ENCODE peak calls at places on chromosomes 2 and 18, in eight cellular contexts. H, Y, B, C, L, F, W and D are unnamed samples.

GRCh38 chr2:219658447-219658846 is 31.0 kb downstream of the SLC4A3 start:
- DNase-seq in H (no peak), Y (no peak), B (no peak), C (no peak), L (no peak), F (no peak), W (no peak), D (no peak)

GRCh38 chr18:23231340-23232021 is 96.2 kb downstream of the CABLES1 start:
- DNase-seq in H (peak; percentile 82), Y (no peak), B (peak; percentile 98), C (no peak), L (no peak), F (no peak), W (peak; percentile 73), D (peak; percentile 65)

GRCh38 chr18:38972571-38972970 is 1407.0 kb upstream of the CELF4 start:
- DNase-seq in H (no peak), Y (no peak), B (no peak), C (no peak), L (no peak), F (no peak), W (no peak), D (no peak)

GRCh38 chr18:13585379-13586153 is 140.8 kb downstream of the FAM210A start:
- DNase-seq in H (peak; percentile 58), Y (no peak), B (no peak), C (no peak), L (no peak), F (no peak), W (no peak), D (no peak)

GRCh38 chr2:43102366-43103092 is 123.9 kb downstream of the ZFP36L2 start:
- DNase-seq in H (no peak), Y (peak; percentile 15), B (no peak), C (no peak), L (no peak), F (no peak), W (no peak), D (no peak)

GRCh38 chr2:145752091-145752806 is 1232.3 kb upstream of the ZEB2 start:
- DNase-seq in H (peak; percentile 31), Y (no peak), B (peak; percentile 89), C (peak; percentile 93), L (no peak), F (peak; percentile 3), W (peak; percentile 60), D (peak; percentile 45)

GRCh38 chr2:96679843-96680242 is 37.3 kb downstream of the FER1L5 start:
- DNase-seq in H (no peak), Y (no peak), B (no peak), C (no peak), L (no peak), F (no peak), W (no peak), D (no peak)

GRCh38 chr2:226215902-226216503 is 583.6 kb downstream of the IRS1 start:
- DNase-seq in H (peak; percentile 22), Y (peak; percentile 52), B (peak; percentile 79), C (peak; percentile 63), L (peak; percentile 41), F (peak; percentile 75), W (peak; percentile 60), D (peak; percentile 19)

GRCh38 chr2:127637725-127638252 is 8.2 kb upstream of the GPR17 start:
- DNase-seq in H (no peak), Y (no peak), B (peak; percentile 80), C (no peak), L (no peak), F (no peak), W (peak; percentile 41), D (peak; percentile 66)

GRCh38 chr2:241776336-241777166 is at the start of gene GAL3ST2:
- DNase-seq in H (peak; percentile 17), Y (peak; percentile 41), B (no peak), C (no peak), L (peak; percentile 82), F (no peak), W (no peak), D (no peak)

GRCh38 chr2:220347661-220348060 is 720.2 kb downstream of the SLC4A3 start:
- DNase-seq in H (no peak), Y (no peak), B (no peak), C (no peak), L (no peak), F (no peak), W (no peak), D (no peak)

GRCh38 chr2:70017962-70018361 is 56.5 kb upstream of the ASPRV1 start:
- DNase-seq in H (no peak), Y (no peak), B (no peak), C (no peak), L (no peak), F (no peak), W (no peak), D (no peak)

GRCh38 chr2:173354601-173355131 is at the start of gene CDCA7:
- DNase-seq in H (peak; percentile 89), Y (peak; percentile 87), B (peak; percentile 91), C (peak; percentile 64), L (peak; percentile 86), F (peak; percentile 82), W (peak; percentile 90), D (peak; percentile 25)

GRCh38 chr2:113157897-113158753 is 15.6 kb upstream of the PSD4 start:
- DNase-seq in H (no peak), Y (peak; percentile 69), B (no peak), C (no peak), L (no peak), F (no peak), W (no peak), D (no peak)

GRCh38 chr2:223585691-223586090 is 16.5 kb downstream of the SCG2 start:
- DNase-seq in H (no peak), Y (no peak), B (no peak), C (no peak), L (no peak), F (no peak), W (peak; percentile 38), D (no peak)

GRCh38 chr18:40048886-40049650 is 1906.0 kb upstream of the PIK3C3 start:
- DNase-seq in H (no peak), Y (no peak), B (no peak), C (no peak), L (no peak), F (no peak), W (no peak), D (no peak)

GRCh38 chr2:96374211-96374951 is 38.8 kb downstream of the NCAPH start:
- DNase-seq in H (no peak), Y (no peak), B (no peak), C (no peak), L (no peak), F (no peak), W (peak; percentile 66), D (no peak)

GRCh38 chr18:21300616-21301200 is 58.7 kb downstream of the GREB1L start:
- DNase-seq in H (no peak), Y (no peak), B (no peak), C (no peak), L (no peak), F (no peak), W (no peak), D (no peak)

GRCh38 chr18:34224423-34225217 is at the start of gene NOL4:
- DNase-seq in H (peak; percentile 52), Y (no peak), B (no peak), C (peak; percentile 51), L (peak; percentile 77), F (peak; percentile 63), W (peak; percentile 19), D (no peak)
- TF ChIP-seq CTCF in H (no peak), Y (no peak), B (no peak), C (peak; percentile 74), L (no peak), F (peak; percentile 63), W (no peak), D (peak; percentile 6)

GRCh38 chr2:238576674-238577073 is 149.9 kb downstream of the ASB1 start:
- DNase-seq in H (no peak), Y (no peak), B (no peak), C (no peak), L (no peak), F (no peak), W (no peak), D (no peak)

GRCh38 chr2:238581126-238581525 is 154.4 kb downstream of the ASB1 start:
- DNase-seq in H (no peak), Y (no peak), B (no peak), C (no peak), L (no peak), F (no peak), W (no peak), D (no peak)

GRCh38 chr2:238574490-238575271 is 148.0 kb downstream of the ASB1 start:
- DNase-seq in H (no peak), Y (no peak), B (no peak), C (no peak), L (no peak), F (no peak), W (no peak), D (no peak)

GRCh38 chr2:238580486-238580885 is 153.8 kb downstream of the ASB1 start:
- DNase-seq in H (no peak), Y (no peak), B (no peak), C (no peak), L (no peak), F (no peak), W (no peak), D (no peak)

GRCh38 chr2:238578256-238578655 is 151.5 kb downstream of the ASB1 start:
- DNase-seq in H (no peak), Y (no peak), B (no peak), C (no peak), L (no peak), F (no peak), W (no peak), D (no peak)
- TF ChIP-seq CTCF in H (no peak), Y (no peak), B (no peak), C (no peak), L (no peak), F (no peak), W (no peak), D (no peak)

DNA sequence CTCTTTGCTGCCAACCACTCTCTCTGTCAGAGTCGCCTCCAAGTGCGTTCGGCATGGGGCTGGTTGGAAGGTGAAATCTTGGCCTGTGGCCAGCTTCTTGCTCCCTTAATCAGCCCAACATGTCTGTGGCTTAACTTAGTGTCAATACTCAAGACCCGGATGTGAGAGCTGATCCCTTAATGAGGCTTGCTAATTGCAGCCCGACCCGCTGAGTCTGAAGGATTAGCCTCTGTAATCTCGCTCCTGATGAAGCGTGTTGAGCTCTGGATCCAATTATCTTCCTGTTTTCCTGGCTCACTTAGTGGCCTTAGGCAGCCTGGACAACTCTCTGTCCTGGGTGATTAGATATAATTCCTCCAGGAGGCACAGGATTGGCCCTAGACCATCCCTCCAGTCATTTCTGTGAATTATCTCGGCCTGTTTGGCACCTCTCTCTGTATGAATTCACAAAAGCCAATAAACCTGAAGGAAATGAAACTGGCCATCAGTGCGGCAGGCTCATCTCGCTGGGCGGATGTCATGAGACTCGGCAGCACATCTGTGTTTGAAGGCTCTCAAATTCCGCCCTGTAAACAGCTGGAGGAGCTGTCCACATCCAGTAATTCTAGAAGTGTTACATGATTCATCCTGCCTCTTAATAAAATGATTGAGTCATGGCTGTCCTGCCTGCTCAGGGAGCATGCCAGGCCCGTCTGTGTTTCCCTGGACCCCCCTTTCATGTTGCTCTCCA is 38.5 kb downstream of the ACOXL start:
- DNase-seq in H (no peak), Y (no peak), B (no peak), C (no peak), L (no peak), F (no peak), W (no peak), D (peak; percentile 50)
- TF ChIP-seq CTCF in H (no peak), Y (no peak), B (no peak), C (no peak), L (no peak), F (no peak), W (no peak), D (no peak)

DNA sequence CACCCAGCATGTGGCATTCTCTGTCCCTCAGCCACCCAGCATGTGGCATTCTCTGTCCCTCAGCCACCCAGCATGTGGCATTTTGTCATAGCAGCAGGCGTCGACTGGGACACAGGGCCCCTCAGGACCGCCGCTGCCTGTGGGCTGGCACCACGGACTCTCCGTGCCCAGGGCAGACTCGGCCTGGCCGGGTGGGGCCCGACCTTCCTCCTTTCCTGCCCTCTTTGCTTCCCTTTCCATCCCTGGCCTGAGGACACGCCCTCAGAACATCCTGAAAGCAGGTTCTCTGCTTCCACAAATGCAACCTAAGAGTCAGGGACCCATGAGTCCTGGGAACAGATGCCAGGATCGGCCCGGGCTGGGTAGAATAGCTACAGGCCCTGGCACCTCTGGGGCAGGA is 291.4 kb upstream of the SALL3 start:
- DNase-seq in H (no peak), Y (no peak), B (no peak), C (no peak), L (no peak), F (no peak), W (no peak), D (no peak)
- TF ChIP-seq CTCF in H (no peak), Y (no peak), B (no peak), C (no peak), L (no peak), F (no peak), W (no peak), D (no peak)